ENCODE peak calls at places on chromosomes 5 and 9, in seven cellular contexts. M, P, Q, W, H, L and B are unnamed samples.

GRCh38 chr5:56175465-56175864 is 57.7 kb downstream of the ANKRD55 start:
- DNase-seq in M (peak), P (no peak), Q (no peak), W (peak), H (no peak), L (peak), B (no peak)

GRCh38 chr5:146137967-146138403 is 32.6 kb upstream of the PLAC8L1 start:
- DNase-seq in M (no peak), P (no peak), Q (no peak), W (peak), H (no peak), L (peak), B (no peak)

GRCh38 chr9:16653491-16654407 is 216.7 kb downstream of the BNC2 start:
- DNase-seq in M (no peak), P (no peak), Q (no peak), W (no peak), H (no peak), L (no peak), B (peak)

GRCh38 chr9:89975024-89975423 is 370.2 kb downstream of the GADD45G start:
- DNase-seq in M (no peak), P (no peak), Q (no peak), W (no peak), H (no peak), L (no peak), B (no peak)

GRCh38 chr9:81380504-81380903 is 308.8 kb downstream of the TLE1 start:
- DNase-seq in M (no peak), P (no peak), Q (no peak), W (no peak), H (no peak), L (no peak), B (no peak)

GRCh38 chr9:127751269-127752054 is 16.4 kb upstream of the TOR2A start:
- DNase-seq in M (no peak), P (no peak), Q (no peak), W (peak), H (no peak), L (no peak), B (no peak)

GRCh38 chr9:90996154-90996788 is 194.7 kb downstream of the SYK start:
- DNase-seq in M (no peak), P (no peak), Q (no peak), W (no peak), H (no peak), L (no peak), B (no peak)

GRCh38 chr9:135926402-135927194 is 19.3 kb upstream of the CAMSAP1 start:
- DNase-seq in M (peak), P (peak), Q (no peak), W (peak), H (peak), L (peak), B (no peak)

GRCh38 chr5:76475358-76475757 is 72.3 kb downstream of the IQGAP2 start:
- DNase-seq in M (no peak), P (no peak), Q (no peak), W (no peak), H (no peak), L (no peak), B (no peak)

GRCh38 chr5:103258957-103259704 is 568 bp downstream of the MACIR start:
- DNase-seq in M (peak), P (peak), Q (peak), W (peak), H (peak), L (peak), B (peak)

GRCh38 chr5:161230222-161230621 is 316.3 kb downstream of the GABRB2 start:
- DNase-seq in M (no peak), P (no peak), Q (no peak), W (no peak), H (no peak), L (no peak), B (no peak)

GRCh38 chr9:132801659-132802058 is 76.4 kb downstream of the AK8 start:
- DNase-seq in M (no peak), P (no peak), Q (no peak), W (no peak), H (no peak), L (no peak), B (no peak)

GRCh38 chr9:105978822-105979221 is 284.5 kb downstream of the TMEM38B start:
- DNase-seq in M (no peak), P (no peak), Q (no peak), W (no peak), H (no peak), L (no peak), B (no peak)

GRCh38 chr9:27542519-27542918 is 12.9 kb upstream of the MOB3B start:
- DNase-seq in M (no peak), P (no peak), Q (no peak), W (no peak), H (no peak), L (no peak), B (no peak)